ENCODE peak calls at places on chromosomes 16 and 17, in seven cellular contexts. I, M, R, A, P, Y and S are unnamed samples. For H3K27me3, the result is how much of the 10 kb centered on the place peaks cover.

GRCh38 chr16:49469930-49470451 is 96.4 kb downstream of the C16orf78 start:
- DNase-seq in I (no peak), M (peak), R (no peak), A (peak), P (no peak), Y (no peak), S (peak)

GRCh38 chr17:49646391-49647255 is 31.3 kb downstream of the SPOP start:
- DNase-seq in I (peak), M (peak), R (no peak), A (no peak), P (no peak), Y (no peak), S (peak)

GRCh38 chr17:42142371-42142896 is 12.4 kb downstream of the RAB5C start:
- DNase-seq in I (no peak), M (no peak), R (no peak), A (no peak), P (no peak), Y (peak), S (peak)

GRCh38 chr16:1097800-1098199 is 1.8 kb upstream of the C1QTNF8 start:
- DNase-seq in I (no peak), M (peak), R (no peak), A (no peak), P (peak), Y (no peak), S (peak)

GRCh38 chr17:65270932-65271700 is 133.9 kb downstream of the RGS9 start:
- DNase-seq in I (no peak), M (no peak), R (no peak), A (no peak), P (no peak), Y (no peak), S (no peak)

GRCh38 chr17:7511108-7511507 is 26.9 kb downstream of the POLR2A start:
- DNase-seq in I (no peak), M (no peak), R (no peak), A (no peak), P (no peak), Y (no peak), S (no peak)

GRCh38 chr16:85524630-85525463 is 88.3 kb upstream of the GSE1 start:
- DNase-seq in I (no peak), M (peak), R (no peak), A (no peak), P (no peak), Y (no peak), S (peak)

GRCh38 chr17:55887531-55887930 is 136.7 kb downstream of the PCTP start:
- DNase-seq in I (no peak), M (no peak), R (peak), A (no peak), P (no peak), Y (no peak), S (no peak)

GRCh38 chr16:27237229-27238015 is 31.1 kb downstream of the NSMCE1 start:
- DNase-seq in I (no peak), M (peak), R (peak), A (no peak), P (no peak), Y (no peak), S (no peak)

GRCh38 chr17:40778466-40778865 is 3.9 kb downstream of the KRT27 start:
- DNase-seq in I (no peak), M (no peak), R (no peak), A (no peak), P (no peak), Y (no peak), S (no peak)

GRCh38 chr17:61314368-61315078 is 85.1 kb upstream of the TBX2 start:
- DNase-seq in I (no peak), M (peak), R (no peak), A (no peak), P (peak), Y (peak), S (peak)

GRCh38 chr17:62703269-62703775 is 75.9 kb downstream of the MRC2 start:
- DNase-seq in I (peak), M (peak), R (no peak), A (no peak), P (no peak), Y (no peak), S (no peak)

GRCh38 chr17:64741924-64742670 is 80.0 kb upstream of the SMURF2 start:
- DNase-seq in I (no peak), M (peak), R (peak), A (no peak), P (peak), Y (no peak), S (peak)

GRCh38 chr17:31052187-31052889 is 42.4 kb upstream of the NF1 start:
- DNase-seq in I (peak), M (peak), R (no peak), A (no peak), P (peak), Y (no peak), S (peak)

GRCh38 chr16:50600582-50601283 is 52.5 kb downstream of the NKD1 start:
- DNase-seq in I (no peak), M (no peak), R (no peak), A (no peak), P (no peak), Y (peak), S (peak)

GRCh38 chr16:974001-974601 is 3.3 kb upstream of the LMF1 start:
- DNase-seq in I (no peak), M (no peak), R (no peak), A (no peak), P (no peak), Y (peak), S (no peak)

GRCh38 chr17:9725575-9725974 is 65.8 kb downstream of the DHRS7C start:
- DNase-seq in I (no peak), M (peak), R (no peak), A (no peak), P (no peak), Y (no peak), S (no peak)

GRCh38 chr17:55134486-55135157 is 130.1 kb upstream of the HLF start:
- DNase-seq in I (no peak), M (no peak), R (no peak), A (no peak), P (no peak), Y (no peak), S (no peak)

GRCh38 chr17:2929881-2930533 is 133.4 kb downstream of the OR1D5 start:
- DNase-seq in I (no peak), M (peak), R (peak), A (peak), P (peak), Y (peak), S (no peak)

GRCh38 chr17:73231363-73231762 is 30.3 kb downstream of the CPSF4L start:
- DNase-seq in I (no peak), M (peak), R (peak), A (no peak), P (no peak), Y (peak), S (no peak)

GRCh38 chr17:72587156-72587555 is 466.3 kb downstream of the SOX9 start:
- DNase-seq in I (peak), M (no peak), R (no peak), A (no peak), P (no peak), Y (no peak), S (no peak)

GRCh38 chr16:72108353-72109102 is 14.9 kb downstream of the DHX38 start:
- DNase-seq in I (no peak), M (peak), R (no peak), A (no peak), P (no peak), Y (no peak), S (no peak)

GRCh38 chr17:41367426-41368075 is 2.1 kb downstream of the KRT33B start:
- DNase-seq in I (no peak), M (no peak), R (no peak), A (no peak), P (no peak), Y (no peak), S (no peak)

GRCh38 chr16:89058812-89059211 is 34.8 kb upstream of the ACSF3 start:
- DNase-seq in I (no peak), M (no peak), R (no peak), A (no peak), P (no peak), Y (no peak), S (no peak)

GRCh38 chr16:82260212-82260795 is 90.3 kb upstream of the MPHOSPH6 start:
- DNase-seq in I (no peak), M (no peak), R (no peak), A (no peak), P (no peak), Y (no peak), S (no peak)

GRCh38 chr16:82264781-82265180 is 94.8 kb upstream of the MPHOSPH6 start:
- DNase-seq in I (no peak), M (no peak), R (peak), A (no peak), P (no peak), Y (no peak), S (no peak)

GRCh38 chr16:82259731-82260130 is 89.7 kb upstream of the MPHOSPH6 start:
- DNase-seq in I (no peak), M (no peak), R (no peak), A (no peak), P (no peak), Y (no peak), S (no peak)

GRCh38 chr16:82263456-82264159 is 93.6 kb upstream of the MPHOSPH6 start:
- DNase-seq in I (no peak), M (peak), R (peak), A (no peak), P (peak), Y (peak), S (peak)

DNA sequence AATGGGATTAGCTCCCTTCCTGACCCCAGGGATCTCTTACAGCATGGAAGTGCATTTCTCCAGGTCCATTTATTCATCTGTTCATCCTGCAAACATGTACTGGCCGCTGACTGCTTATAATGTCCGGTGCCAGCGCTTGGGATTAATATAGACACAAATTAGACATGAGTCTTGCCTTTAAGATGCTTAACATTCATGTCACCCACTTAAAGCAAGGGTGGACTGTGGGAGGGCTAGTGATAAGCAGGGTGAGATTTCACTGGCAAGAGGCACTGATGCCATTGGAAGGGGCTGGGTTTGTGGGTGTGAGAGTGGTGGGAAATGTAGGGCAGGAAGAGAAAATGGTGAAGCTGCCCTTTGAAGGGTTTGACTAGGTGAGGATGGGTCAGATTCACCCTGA is 92.2 kb upstream of the MPHOSPH6 start:
- DNase-seq in I (no peak), M (no peak), R (no peak), A (no peak), P (no peak), Y (no peak), S (no peak)
- H3K27me3 ChIP-seq in I (under half), M (under half), R (under half), A (under half), P (under half), Y (under half), S (under half)

GRCh38 chr17:75752405-75753192 is 12.4 kb downstream of the GALK1 start:
- DNase-seq in I (no peak), M (no peak), R (no peak), A (no peak), P (no peak), Y (no peak), S (no peak)
- TF ChIP-seq CTCF in I (no peak), M (no peak), R (peak), A (no peak), P (no peak), Y (no peak), S (no peak)

DNA sequence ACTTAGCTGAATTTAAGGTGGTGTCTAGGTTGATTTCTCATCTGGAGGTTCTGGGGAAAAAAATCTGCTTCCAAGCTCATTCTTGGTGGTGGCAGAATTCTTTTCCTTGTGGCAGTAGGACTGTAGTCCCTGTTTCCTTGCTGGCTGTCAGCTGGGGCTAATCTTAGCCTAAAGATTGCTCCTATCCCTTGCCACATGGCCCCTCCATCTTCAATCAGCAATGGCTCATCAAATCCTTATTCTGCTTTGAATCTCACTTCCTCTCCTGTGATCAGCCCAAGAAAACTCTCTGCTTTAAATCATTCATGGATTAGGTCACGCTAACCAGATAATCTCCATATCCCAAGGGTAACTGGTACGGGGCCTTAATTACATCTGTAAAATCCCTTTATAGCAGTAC is 6.6 kb downstream of the FAM20A start:
- DNase-seq in I (no peak), M (no peak), R (no peak), A (no peak), P (no peak), Y (no peak), S (no peak)
- H3K27me3 ChIP-seq in I (under half), M (under half), R (under half), A (under half), P (under half), Y (under half), S (under half)

GRCh38 chr16:11047939-11048500 is 103.7 kb downstream of the CLEC16A start:
- DNase-seq in I (no peak), M (peak), R (no peak), A (no peak), P (no peak), Y (no peak), S (no peak)
- TF ChIP-seq CTCF in I (no peak), M (no peak), R (no peak), A (no peak), P (no peak), Y (no peak), S (no peak)